ENCODE peak calls at places on chromosomes 13 and 19, in eight cellular contexts. One of them, this sample, is unnamed.
A peak's percentile ranks its signal among the peaks of the same experiment; 100 is the strongest.

GRCh38 chr19:33368074-33368864 is 5.2 kb upstream of the CEBPG start:
- DNase-seq in H1: no peak
- DNase-seq in breast epithelium: no peak
- DNase-seq in HCT116: no peak
- DNase-seq in GM23338: no peak
- DNase-seq in esophagus muscularis mucosa: no peak
- DNase-seq in stomach: no peak
- DNase-seq in HL-60: no peak
- DNase-seq in this sample: no peak

GRCh38 chr19:4583961-4584669 is 24.6 kb upstream of the SEMA6B start:
- DNase-seq in H1: peak; percentile 95
- DNase-seq in breast epithelium: no peak
- DNase-seq in HCT116: no peak
- DNase-seq in GM23338: peak; percentile 66
- DNase-seq in esophagus muscularis mucosa: no peak
- DNase-seq in stomach: no peak
- DNase-seq in HL-60: no peak
- DNase-seq in this sample: no peak

GRCh38 chr19:5805465-5806132 is 732 bp downstream of the NRTN start:
- DNase-seq in H1: peak; percentile 94
- DNase-seq in breast epithelium: peak; percentile 55
- DNase-seq in HCT116: no peak
- DNase-seq in GM23338: peak; percentile 97
- DNase-seq in esophagus muscularis mucosa: no peak
- DNase-seq in stomach: peak; percentile 88
- DNase-seq in HL-60: no peak
- DNase-seq in this sample: no peak

GRCh38 chr13:44229371-44230030 is 144.1 kb upstream of the SERP2 start:
- DNase-seq in H1: no peak
- DNase-seq in breast epithelium: no peak
- DNase-seq in HCT116: no peak
- DNase-seq in GM23338: no peak
- DNase-seq in esophagus muscularis mucosa: no peak
- DNase-seq in stomach: no peak
- DNase-seq in HL-60: no peak
- DNase-seq in this sample: no peak

GRCh38 chr19:17406039-17406886 is 833 bp upstream of the BST2 start:
- DNase-seq in H1: no peak
- DNase-seq in breast epithelium: no peak
- DNase-seq in HCT116: no peak
- DNase-seq in GM23338: no peak
- DNase-seq in esophagus muscularis mucosa: no peak
- DNase-seq in stomach: no peak
- DNase-seq in HL-60: no peak
- DNase-seq in this sample: no peak

GRCh38 chr13:30370146-30370545 is 52.1 kb upstream of the UBE2L5 start:
- DNase-seq in H1: no peak
- DNase-seq in breast epithelium: no peak
- DNase-seq in HCT116: no peak
- DNase-seq in GM23338: no peak
- DNase-seq in esophagus muscularis mucosa: no peak
- DNase-seq in stomach: no peak
- DNase-seq in HL-60: no peak
- DNase-seq in this sample: no peak

GRCh38 chr19:5934779-5935472 is 20.9 kb downstream of the CAPS start:
- DNase-seq in H1: no peak
- DNase-seq in breast epithelium: no peak
- DNase-seq in HCT116: no peak
- DNase-seq in GM23338: no peak
- DNase-seq in esophagus muscularis mucosa: no peak
- DNase-seq in stomach: no peak
- DNase-seq in HL-60: no peak
- DNase-seq in this sample: peak; percentile 95

GRCh38 chr13:25180450-25180794 is 8.3 kb upstream of the AMER2 start:
- DNase-seq in H1: no peak
- DNase-seq in breast epithelium: no peak
- DNase-seq in HCT116: no peak
- DNase-seq in GM23338: no peak
- DNase-seq in esophagus muscularis mucosa: no peak
- DNase-seq in stomach: no peak
- DNase-seq in HL-60: no peak
- DNase-seq in this sample: no peak

GRCh38 chr19:41298327-41298964 is 11.5 kb upstream of the CCDC97 start:
- DNase-seq in H1: no peak
- DNase-seq in breast epithelium: peak; percentile 80
- DNase-seq in HCT116: no peak
- DNase-seq in GM23338: no peak
- DNase-seq in esophagus muscularis mucosa: no peak
- DNase-seq in stomach: peak; percentile 63
- DNase-seq in HL-60: no peak
- DNase-seq in this sample: no peak

GRCh38 chr19:4277051-4277700 is 1.9 kb upstream of the SHD start:
- DNase-seq in H1: no peak
- DNase-seq in breast epithelium: no peak
- DNase-seq in HCT116: no peak
- DNase-seq in GM23338: peak; percentile 35
- DNase-seq in esophagus muscularis mucosa: no peak
- DNase-seq in stomach: no peak
- DNase-seq in HL-60: no peak
- DNase-seq in this sample: no peak

GRCh38 chr19:5913739-5914357 is at the start of gene CAPS:
- DNase-seq in H1: no peak
- DNase-seq in breast epithelium: peak; percentile 37
- DNase-seq in HCT116: no peak
- DNase-seq in GM23338: no peak
- DNase-seq in esophagus muscularis mucosa: no peak
- DNase-seq in stomach: peak; percentile 91
- DNase-seq in HL-60: no peak
- DNase-seq in this sample: no peak

GRCh38 chr13:94138831-94139230 is 340.7 kb downstream of the DCT start:
- DNase-seq in H1: no peak
- DNase-seq in breast epithelium: no peak
- DNase-seq in HCT116: no peak
- DNase-seq in GM23338: no peak
- DNase-seq in esophagus muscularis mucosa: no peak
- DNase-seq in stomach: no peak
- DNase-seq in HL-60: no peak
- DNase-seq in this sample: no peak

GRCh38 chr13:110462091-110462490 is 99.4 kb downstream of the RAB20 start:
- DNase-seq in H1: no peak
- DNase-seq in breast epithelium: no peak
- DNase-seq in HCT116: no peak
- DNase-seq in GM23338: no peak
- DNase-seq in esophagus muscularis mucosa: no peak
- DNase-seq in stomach: no peak
- DNase-seq in HL-60: no peak
- DNase-seq in this sample: no peak

GRCh38 chr19:7331446-7331845 is 17.3 kb upstream of the ARHGEF18 start:
- DNase-seq in H1: no peak
- DNase-seq in breast epithelium: no peak
- DNase-seq in HCT116: no peak
- DNase-seq in GM23338: no peak
- DNase-seq in esophagus muscularis mucosa: no peak
- DNase-seq in stomach: no peak
- DNase-seq in HL-60: no peak
- DNase-seq in this sample: no peak

GRCh38 chr19:7333198-7334118 is 15.3 kb upstream of the ARHGEF18 start:
- DNase-seq in H1: no peak
- DNase-seq in breast epithelium: no peak
- DNase-seq in HCT116: no peak
- DNase-seq in GM23338: no peak
- DNase-seq in esophagus muscularis mucosa: no peak
- DNase-seq in stomach: no peak
- DNase-seq in HL-60: no peak
- DNase-seq in this sample: no peak

GRCh38 chr19:7328647-7329046 is 20.1 kb upstream of the ARHGEF18 start:
- DNase-seq in H1: no peak
- DNase-seq in breast epithelium: no peak
- DNase-seq in HCT116: no peak
- DNase-seq in GM23338: no peak
- DNase-seq in esophagus muscularis mucosa: no peak
- DNase-seq in stomach: no peak
- DNase-seq in HL-60: no peak
- DNase-seq in this sample: no peak

GRCh38 chr19:7326105-7326877 is 22.4 kb upstream of the ARHGEF18 start:
- DNase-seq in H1: peak; percentile 90
- DNase-seq in breast epithelium: no peak
- DNase-seq in HCT116: peak; percentile 39
- DNase-seq in GM23338: peak; percentile 93
- DNase-seq in esophagus muscularis mucosa: no peak
- DNase-seq in stomach: no peak
- DNase-seq in HL-60: no peak
- DNase-seq in this sample: no peak

DNA sequence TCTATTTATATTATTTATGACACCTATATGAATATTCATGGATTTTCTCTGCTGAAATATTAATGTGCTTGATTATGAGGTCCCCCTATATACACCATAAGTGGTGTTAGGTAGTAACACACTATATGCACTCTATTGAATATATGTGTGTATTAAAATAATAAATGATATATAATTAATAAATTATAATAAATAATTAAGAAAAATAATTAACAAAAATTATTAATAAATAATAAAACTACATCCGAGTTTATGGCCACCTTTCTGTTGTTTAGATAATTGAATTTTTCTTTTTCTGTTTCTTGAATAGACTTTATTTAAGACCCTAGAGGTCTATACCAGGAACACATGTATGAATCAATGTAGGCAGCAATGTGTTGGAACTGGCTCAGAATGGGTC is 20.9 kb upstream of the ARHGEF18 start:
- DNase-seq in H1: no peak
- DNase-seq in breast epithelium: no peak
- DNase-seq in HCT116: no peak
- DNase-seq in GM23338: no peak
- DNase-seq in esophagus muscularis mucosa: no peak
- DNase-seq in stomach: no peak
- DNase-seq in HL-60: no peak
- DNase-seq in this sample: no peak
- TF ChIP-seq POLR2AphosphoS5 in H1: no peak
- TF ChIP-seq POLR2AphosphoS5 in breast epithelium: no peak
- TF ChIP-seq POLR2AphosphoS5 in HCT116: no peak
- TF ChIP-seq POLR2AphosphoS5 in GM23338: no peak
- TF ChIP-seq POLR2AphosphoS5 in esophagus muscularis mucosa: no peak
- TF ChIP-seq POLR2AphosphoS5 in stomach: no peak
- TF ChIP-seq POLR2AphosphoS5 in HL-60: no peak
- TF ChIP-seq POLR2AphosphoS5 in this sample: no peak

GRCh38 chr13:102643656-102644055 is 46.9 kb downstream of the TPP2 start:
- DNase-seq in H1: no peak
- DNase-seq in breast epithelium: no peak
- DNase-seq in HCT116: no peak
- DNase-seq in GM23338: no peak
- DNase-seq in esophagus muscularis mucosa: no peak
- DNase-seq in stomach: no peak
- DNase-seq in HL-60: no peak
- DNase-seq in this sample: no peak
- H3K4me3 ChIP-seq in H1: no peak overlapping the region
- H3K4me3 ChIP-seq in breast epithelium: no peak overlapping the region
- H3K4me3 ChIP-seq in HCT116: no peak overlapping the region
- H3K4me3 ChIP-seq in GM23338: no peak overlapping the region
- H3K4me3 ChIP-seq in esophagus muscularis mucosa: no peak overlapping the region
- H3K4me3 ChIP-seq in stomach: no peak overlapping the region
- H3K4me3 ChIP-seq in HL-60: no peak overlapping the region
- H3K4me3 ChIP-seq in this sample: no peak overlapping the region

GRCh38 chr19:18860302-18860700 is 28.5 kb downstream of the UPF1 start:
- DNase-seq in H1: no peak
- DNase-seq in breast epithelium: no peak
- DNase-seq in HCT116: no peak
- DNase-seq in GM23338: no peak
- DNase-seq in esophagus muscularis mucosa: no peak
- DNase-seq in stomach: no peak
- DNase-seq in HL-60: no peak
- DNase-seq in this sample: no peak

GRCh38 chr19:18860725-18861124 is 29.0 kb downstream of the UPF1 start:
- DNase-seq in H1: no peak
- DNase-seq in breast epithelium: no peak
- DNase-seq in HCT116: no peak
- DNase-seq in GM23338: no peak
- DNase-seq in esophagus muscularis mucosa: no peak
- DNase-seq in stomach: no peak
- DNase-seq in HL-60: no peak
- DNase-seq in this sample: no peak

GRCh38 chr19:18861235-18861634 is 29.5 kb downstream of the UPF1 start:
- DNase-seq in H1: no peak
- DNase-seq in breast epithelium: no peak
- DNase-seq in HCT116: no peak
- DNase-seq in GM23338: no peak
- DNase-seq in esophagus muscularis mucosa: no peak
- DNase-seq in stomach: no peak
- DNase-seq in HL-60: no peak
- DNase-seq in this sample: no peak

GRCh38 chr19:18858906-18859646 is 27.3 kb downstream of the UPF1 start:
- DNase-seq in H1: no peak
- DNase-seq in breast epithelium: no peak
- DNase-seq in HCT116: no peak
- DNase-seq in GM23338: no peak
- DNase-seq in esophagus muscularis mucosa: no peak
- DNase-seq in stomach: no peak
- DNase-seq in HL-60: no peak
- DNase-seq in this sample: no peak

DNA sequence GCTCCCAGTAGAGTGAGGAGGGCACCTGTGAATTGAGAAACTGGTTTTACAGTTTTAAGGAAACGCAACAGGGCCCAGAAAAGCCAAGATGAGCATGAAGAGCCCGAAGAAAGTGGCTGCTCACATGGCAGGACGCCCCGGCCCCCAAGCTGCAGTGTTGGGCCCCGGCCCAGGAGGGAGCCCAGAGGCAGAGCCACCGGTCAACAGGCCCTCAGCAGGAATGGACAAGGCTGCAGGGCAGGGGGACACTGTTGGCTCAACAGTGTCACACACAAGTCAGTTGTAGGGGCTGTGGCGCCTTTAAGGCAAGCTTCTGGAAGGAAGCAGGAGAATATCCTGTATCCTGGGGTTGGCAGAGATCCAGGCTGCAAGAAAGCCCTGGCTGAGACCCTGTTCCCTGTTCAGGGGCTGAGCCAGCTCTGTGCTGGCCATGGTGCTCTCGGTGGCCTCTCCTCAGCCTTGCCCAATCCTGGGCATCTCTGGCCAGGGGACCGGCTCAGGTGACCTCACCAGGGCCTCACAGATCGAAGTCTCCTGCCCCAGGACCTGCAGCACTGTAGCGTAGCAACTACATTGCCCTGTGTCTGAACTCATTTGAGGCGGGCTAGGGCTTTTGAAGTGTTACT is 28.0 kb downstream of the UPF1 start:
- DNase-seq in H1: no peak
- DNase-seq in breast epithelium: no peak
- DNase-seq in HCT116: no peak
- DNase-seq in GM23338: no peak
- DNase-seq in esophagus muscularis mucosa: no peak
- DNase-seq in stomach: no peak
- DNase-seq in HL-60: no peak
- DNase-seq in this sample: no peak
- H3K27ac ChIP-seq in H1: no peak overlapping the region
- H3K27ac ChIP-seq in breast epithelium: no peak overlapping the region
- H3K27ac ChIP-seq in HCT116: no peak overlapping the region
- H3K27ac ChIP-seq in GM23338: no peak overlapping the region
- H3K27ac ChIP-seq in esophagus muscularis mucosa: no peak overlapping the region
- H3K27ac ChIP-seq in stomach: no peak overlapping the region
- H3K27ac ChIP-seq in HL-60: no peak overlapping the region
- H3K27ac ChIP-seq in this sample: no peak overlapping the region

GRCh38 chr19:50906217-50906616 is 5.0 kb downstream of the KLK4 start:
- DNase-seq in H1: peak; percentile 83
- DNase-seq in breast epithelium: no peak
- DNase-seq in HCT116: no peak
- DNase-seq in GM23338: peak; percentile 93
- DNase-seq in esophagus muscularis mucosa: no peak
- DNase-seq in stomach: peak; percentile 51
- DNase-seq in HL-60: no peak
- DNase-seq in this sample: no peak
- TF ChIP-seq POLR2AphosphoS5 in H1: no peak
- TF ChIP-seq POLR2AphosphoS5 in breast epithelium: no peak
- TF ChIP-seq POLR2AphosphoS5 in HCT116: no peak
- TF ChIP-seq POLR2AphosphoS5 in GM23338: no peak
- TF ChIP-seq POLR2AphosphoS5 in esophagus muscularis mucosa: no peak
- TF ChIP-seq POLR2AphosphoS5 in stomach: no peak
- TF ChIP-seq POLR2AphosphoS5 in HL-60: no peak
- TF ChIP-seq POLR2AphosphoS5 in this sample: no peak

This sample was measured in vagina.